ENCODE peak calls at places on chromosomes 12 and 14, in nine cellular contexts. V, T, D, F, Q, I, K, S and N are unnamed samples.

GRCh38 chr14:80356413-80356812 is 145.1 kb upstream of the DIO2 start:
- DNase-seq in V (no peak), T (peak; percentile 10), K (no peak), I (peak; percentile 37), Q (peak; percentile 3), F (no peak), S (no peak), D (no peak), N (no peak)

GRCh38 chr14:94540031-94540794 is 21.0 kb upstream of the SERPINA4 start:
- DNase-seq in Q (no peak), F (no peak), T (peak; percentile 22), K (no peak), I (no peak), V (no peak), S (no peak), D (no peak), N (no peak)

GRCh38 chr12:105899589-105899988 is 239.2 kb downstream of the NUAK1 start:
- DNase-seq in D (no peak), F (no peak), Q (no peak), V (no peak), T (no peak), S (no peak), I (no peak), K (no peak), N (no peak)

GRCh38 chr12:117820216-117820907 is 148.4 kb downstream of the KSR2 start:
- DNase-seq in S (no peak), K (no peak), D (no peak), V (no peak), F (no peak), I (no peak), T (no peak), Q (no peak), N (no peak)

GRCh38 chr12:119176267-119177055 is 2.3 kb upstream of the HSPB8 start:
- DNase-seq in Q (peak; percentile 84), S (no peak), V (peak; percentile 96), T (no peak), F (peak; percentile 51), I (no peak), D (peak; percentile 91), K (no peak), N (no peak)

GRCh38 chr12:66103011-66103913 is 27.3 kb downstream of the LLPH start:
- DNase-seq in T (no peak), V (no peak), K (no peak), F (no peak), I (no peak), D (peak; percentile 43), S (no peak), Q (no peak), N (no peak)

GRCh38 chr12:131111446-131111845 is 157.7 kb downstream of the ADGRD1 start:
- DNase-seq in K (no peak), I (no peak), S (no peak), V (no peak), T (no peak), D (no peak), F (no peak), Q (no peak), N (no peak)

GRCh38 chr14:95784137-95784536 is 70.2 kb upstream of the TCL1A start:
- DNase-seq in T (peak; percentile 58), S (no peak), F (no peak), K (no peak), I (no peak), D (peak; percentile 17), V (peak; percentile 27), Q (no peak), N (no peak)

GRCh38 chr12:17134315-17134714 is 528.4 kb upstream of the LMO3 start:
- DNase-seq in D (no peak), Q (no peak), T (no peak), V (no peak), S (no peak), I (no peak), F (no peak), K (no peak), N (no peak)

GRCh38 chr12:89366676-89367364 is 14.5 kb upstream of the DUSP6 start:
- DNase-seq in T (no peak), I (no peak), K (no peak), Q (no peak), V (no peak), S (no peak), D (no peak), F (no peak), N (no peak)

GRCh38 chr14:67554341-67554740 is 21.3 kb downstream of the PLEKHH1 start:
- DNase-seq in T (no peak), Q (no peak), S (no peak), K (no peak), I (no peak), D (no peak), F (no peak), V (no peak), N (no peak)

GRCh38 chr12:126069549-126070165 is 1004.4 kb downstream of the AACS start:
- DNase-seq in D (peak; percentile 38), Q (peak; percentile 32), K (peak; percentile 5), F (no peak), V (peak; percentile 80), I (peak; percentile 4), S (peak; percentile 71), T (peak; percentile 13), N (no peak)

GRCh38 chr12:92735131-92735721 is 32.4 kb downstream of the PLEKHG7 start:
- DNase-seq in I (no peak), T (no peak), F (no peak), Q (no peak), D (peak; percentile 87), S (no peak), V (no peak), K (no peak), N (no peak)

GRCh38 chr14:101478796-101479410 is 82.4 kb upstream of the DIO3 start:
- DNase-seq in F (no peak), D (no peak), V (no peak), T (no peak), I (no peak), K (no peak), Q (no peak), S (peak; percentile 17), N (no peak)

GRCh38 chr12:69331482-69331845 is 16.7 kb upstream of the LYZ start:
- DNase-seq in F (no peak), V (no peak), D (no peak), T (no peak), Q (no peak), K (no peak), S (no peak), I (no peak), N (no peak)

GRCh38 chr12:58443273-58443980 is 476.9 kb downstream of the LRIG3 start:
- DNase-seq in V (peak; percentile 72), Q (peak; percentile 79), D (peak; percentile 24), K (no peak), S (no peak), F (no peak), I (no peak), T (peak; percentile 38), N (no peak)